ENCODE peak calls at places on chromosomes 16 and 17, in nine cellular contexts. T is NCI-H1436; L is foreskin fibroblast; D is testis; S is GM19239; Z is stimulated activated CD8-positive, alpha-beta memory T cell treated with anti-CD3 and anti-CD28 coated beads, Interleukin-4, amount 100 ng/mL, for 4 hours; U is transverse colon; Q is midbrain; K is T-helper 1 cell. W is an unnamed sample.

GRCh38 chr17:39527220-39527813 is 66.0 kb downstream of the CDK12 start:
- DNase-seq in Z (no peak), D (no peak), U (no peak), K (no peak), T (peak), Q (no peak), S (no peak), L (peak), W (no peak)

GRCh38 chr17:41009301-41009760 is 403 bp upstream of the KRTAP3-1 start:
- DNase-seq in K (no peak), L (no peak), S (no peak), Q (no peak), U (no peak), D (no peak), Z (no peak), T (peak), W (no peak)

GRCh38 chr17:57605734-57606105 is 139.4 kb downstream of the CCDC182 start:
- DNase-seq in K (no peak), T (no peak), D (no peak), U (no peak), L (no peak), Q (no peak), Z (no peak), S (no peak), W (no peak)

GRCh38 chr17:48294989-48295892 is 134.8 kb downstream of the SKAP1 start:
- DNase-seq in U (no peak), T (no peak), S (peak), Z (no peak), L (peak), Q (no peak), K (no peak), D (no peak), W (no peak)

GRCh38 chr17:40950176-40950575 is 12.7 kb upstream of the KRT23 start:
- DNase-seq in Q (no peak), K (no peak), L (no peak), D (peak), Z (no peak), U (no peak), T (no peak), S (no peak), W (no peak)

GRCh38 chr16:52384378-52384777 is 162.6 kb downstream of the TOX3 start:
- DNase-seq in U (no peak), D (no peak), K (no peak), L (no peak), S (no peak), Q (no peak), T (no peak), Z (no peak), W (no peak)

GRCh38 chr16:82995286-82995926 is 368.6 kb downstream of the CDH13 start:
- DNase-seq in Z (no peak), T (no peak), U (no peak), Q (no peak), K (no peak), L (no peak), D (no peak), S (no peak), W (no peak)

GRCh38 chr17:41421116-41421515 is 3.3 kb downstream of the KRT37 start:
- DNase-seq in Z (no peak), Q (no peak), U (no peak), T (no peak), L (peak), S (no peak), K (no peak), D (peak), W (no peak)

GRCh38 chr17:22102177-22102576 is 409.9 kb downstream of the KCNJ18 start:
- DNase-seq in K (no peak), Z (no peak), D (no peak), Q (no peak), U (no peak), L (no peak), T (no peak), S (no peak), W (no peak)

GRCh38 chr16:84728853-84729424 is 29.1 kb downstream of the USP10 start:
- DNase-seq in S (no peak), D (no peak), L (no peak), Q (no peak), T (no peak), U (no peak), K (no peak), Z (no peak), W (no peak)

GRCh38 chr16:55955845-55956244 is 80.7 kb upstream of the CES5A start:
- DNase-seq in Z (no peak), K (no peak), Q (peak), U (no peak), S (no peak), L (no peak), D (peak), T (peak), W (no peak)

GRCh38 chr17:59001158-59001814 is 105.4 kb downstream of the TRIM37 start:
- DNase-seq in D (peak), K (peak), T (no peak), Q (no peak), S (peak), Z (peak), L (peak), U (peak), W (no peak)

GRCh38 chr17:27049104-27049784 is 244.7 kb upstream of the WSB1 start:
- DNase-seq in U (no peak), T (no peak), L (peak), Z (no peak), S (no peak), K (no peak), Q (no peak), D (no peak), W (no peak)

W was measured in D721Med.